ENCODE peak calls at places on chromosomes 16 and 17, in six cellular contexts. M, T, S, Q, X and Z are unnamed samples.

GRCh38 chr17:49343273-49343672 is 18.8 kb downstream of the ZNF652 start:
- DNase-seq in S (no peak), Q (no peak), T (no peak), M (no peak), X (no peak), Z (no peak)

GRCh38 chr17:55825213-55825612 is 74.4 kb downstream of the PCTP start:
- DNase-seq in M (peak), Q (peak), T (no peak), X (no peak), S (peak), Z (peak)

GRCh38 chr16:27428035-27428785 is 26.2 kb downstream of the IL21R start:
- DNase-seq in M (no peak), X (no peak), Q (no peak), S (no peak), T (no peak), Z (no peak)

GRCh38 chr17:67390006-67390645 is 13.0 kb downstream of the PITPNC1 start:
- DNase-seq in X (no peak), T (no peak), Q (no peak), S (no peak), M (peak), Z (no peak)

GRCh38 chr16:58020628-58021521 is 4.7 kb upstream of the MMP15 start:
- DNase-seq in T (peak), S (peak), M (peak), Q (peak), X (peak), Z (no peak)

GRCh38 chr16:20851601-20852000 is 45.3 kb downstream of the REXO5 start:
- DNase-seq in S (no peak), X (no peak), Q (no peak), T (no peak), M (no peak), Z (no peak)

GRCh38 chr17:61411114-61411943 is 11.7 kb downstream of the TBX2 start:
- DNase-seq in T (no peak), M (no peak), X (peak), S (peak), Q (peak), Z (peak)

GRCh38 chr17:79919164-79919585 is 79.9 kb upstream of the CBX4 start:
- DNase-seq in Q (no peak), M (peak), X (no peak), T (no peak), S (no peak), Z (no peak)

GRCh38 chr16:4381072-4381934 is 9.7 kb downstream of the VASN start:
- DNase-seq in X (no peak), Q (no peak), T (no peak), S (no peak), M (no peak), Z (no peak)